ENCODE peak calls at places on chromosomes 7 and 10, in eight cellular contexts. D is NCI-H2171; Y is T follicular helper cell; P is GM12865; S is HFF-Myc; G is SK-MEL-5; K is CD4-positive, alpha-beta memory T cell; O is AG20443. M is an unnamed sample.

GRCh38 chr7:36265720-36266119 is 112.7 kb downstream of the EEPD1 start:
- DNase-seq in D (no peak), Y (no peak), P (no peak), S (no peak), G (no peak), K (no peak), O (no peak), M (no peak)

GRCh38 chr7:41974835-41975234 is 262.2 kb downstream of the GLI3 start:
- DNase-seq in D (no peak), Y (no peak), P (no peak), S (no peak), G (no peak), K (no peak), O (no peak), M (no peak)

GRCh38 chr7:90596745-90597526 is 815 bp downstream of the CDK14 start:
- DNase-seq in D (peak), Y (no peak), P (peak), S (no peak), G (no peak), K (no peak), O (peak), M (no peak)

GRCh38 chr7:151083071-151083823 is at the start of gene TMUB1:
- DNase-seq in D (peak), Y (peak), P (peak), S (no peak), G (peak), K (peak), O (peak), M (no peak)

GRCh38 chr10:117662790-117663540 is 120.4 kb downstream of the EMX2 start:
- DNase-seq in D (no peak), Y (no peak), P (no peak), S (no peak), G (no peak), K (no peak), O (no peak), M (no peak)

GRCh38 chr7:2403718-2404648 is 572 bp downstream of the CHST12 start:
- DNase-seq in D (peak), Y (no peak), P (peak), S (no peak), G (peak), K (peak), O (peak), M (no peak)

GRCh38 chr10:114541081-114541833 is 116.8 kb downstream of the ABLIM1 start:
- DNase-seq in D (no peak), Y (peak), P (peak), S (peak), G (no peak), K (peak), O (peak), M (peak)

GRCh38 chr7:26460326-26460725 is 168.7 kb downstream of the SNX10 start:
- DNase-seq in D (no peak), Y (no peak), P (no peak), S (no peak), G (no peak), K (no peak), O (no peak), M (no peak)

GRCh38 chr7:13279854-13280435 is 592.5 kb downstream of the ARL4A start:
- DNase-seq in D (peak), Y (no peak), P (peak), S (no peak), G (peak), K (no peak), O (no peak), M (peak)

M was measured in AG04450.